ENCODE peak calls at places on chromosome 15, in nine cellular contexts. H is right atrium auricular region, M is uterus, G is colonic mucosa, E is cardiac muscle cell, D is PC-9, U is body of pancreas, Y is tibial nerve, J is transverse colon. L is an unnamed sample.

GRCh38 chr15:36632196-36632595 is 52.8 kb downstream of the CDIN1 start:
- DNase-seq in E (no peak), D (peak), J (no peak), G (no peak), Y (no peak), U (no peak), M (no peak), H (no peak), L (no peak)

GRCh38 chr15:22913646-22914380 is 66.4 kb downstream of the CYFIP1 start:
- DNase-seq in G (no peak), E (no peak), U (no peak), D (no peak), Y (no peak), J (no peak), H (no peak), M (no peak), L (no peak)

GRCh38 chr15:93231994-93232393 is 143.0 kb upstream of the RGMA start:
- DNase-seq in H (no peak), G (no peak), D (no peak), J (no peak), E (no peak), Y (no peak), M (no peak), U (no peak), L (no peak)

GRCh38 chr15:66907826-66908502 is 157.4 kb upstream of the SMAD3 start:
- DNase-seq in U (peak), D (no peak), Y (no peak), M (no peak), H (no peak), G (no peak), J (peak), E (no peak), L (peak)

GRCh38 chr15:68807249-68807648 is 13.4 kb downstream of the ANP32A start:
- DNase-seq in Y (no peak), G (no peak), D (no peak), M (no peak), J (peak), U (no peak), E (no peak), H (no peak), L (no peak)

GRCh38 chr15:75573643-75574384 is 5.3 kb downstream of the PTPN9 start:
- DNase-seq in H (no peak), D (no peak), Y (no peak), G (no peak), U (no peak), E (no peak), M (no peak), J (no peak), L (no peak)

GRCh38 chr15:85595804-85596536 is 198.8 kb downstream of the KLHL25 start:
- DNase-seq in D (no peak), G (no peak), M (no peak), U (no peak), E (no peak), Y (no peak), J (no peak), H (no peak), L (no peak)

GRCh38 chr15:90838066-90838465 is 30.3 kb upstream of the FURIN start:
- DNase-seq in J (peak), E (no peak), Y (no peak), U (no peak), H (no peak), G (no peak), D (no peak), M (no peak), L (no peak)

GRCh38 chr15:42591238-42591936 is 16.0 kb downstream of the STARD9 start:
- DNase-seq in U (no peak), Y (no peak), G (peak), J (no peak), M (no peak), H (no peak), D (no peak), E (no peak), L (no peak)

GRCh38 chr15:90586948-90587347 is 57.2 kb downstream of the CRTC3 start:
- DNase-seq in Y (no peak), H (no peak), U (no peak), J (no peak), G (no peak), M (no peak), D (no peak), E (no peak), L (no peak)

GRCh38 chr15:36591534-36592411 is 12.3 kb downstream of the CDIN1 start:
- DNase-seq in Y (no peak), U (peak), D (peak), G (no peak), M (peak), H (no peak), J (no peak), E (no peak), L (peak)

GRCh38 chr15:66715181-66715624 is 13.2 kb downstream of the SMAD6 start:
- DNase-seq in E (no peak), J (no peak), H (no peak), U (peak), G (no peak), Y (no peak), D (no peak), M (no peak), L (peak)

GRCh38 chr15:57772223-57772957 is 65.9 kb downstream of the POLR2M start:
- DNase-seq in U (no peak), D (no peak), H (no peak), G (no peak), E (no peak), M (no peak), Y (no peak), J (no peak), L (no peak)

GRCh38 chr15:100929641-100930042 is 10.5 kb downstream of the LRRK1 start:
- DNase-seq in J (no peak), E (peak), G (no peak), D (no peak), H (no peak), U (no peak), M (no peak), Y (no peak), L (peak)

GRCh38 chr15:23687143-23687470 is at the start of gene NDN:
- DNase-seq in G (peak), E (peak), M (peak), H (no peak), J (peak), Y (no peak), D (no peak), U (peak), L (peak)

GRCh38 chr15:57696146-57696545 is 10.4 kb upstream of the POLR2M start:
- DNase-seq in G (no peak), H (no peak), D (no peak), J (no peak), E (no peak), U (no peak), M (no peak), Y (no peak), L (no peak)

GRCh38 chr15:27623149-27623548 is 476.0 kb downstream of the OCA2 start:
- DNase-seq in Y (no peak), E (no peak), H (no peak), G (no peak), U (no peak), J (no peak), D (no peak), M (no peak), L (no peak)

GRCh38 chr15:76312540-76313174 is 1.4 kb upstream of the ETFA start:
- DNase-seq in G (no peak), D (peak), M (no peak), J (no peak), Y (no peak), U (no peak), H (no peak), E (no peak), L (no peak)

GRCh38 chr15:89776274-89777072 is at the start of gene MESP2:
- DNase-seq in D (peak), M (peak), E (peak), Y (peak), U (peak), G (peak), J (peak), H (peak), L (peak)

GRCh38 chr15:34850121-34850520 is 54.8 kb upstream of the ACTC1 start:
- DNase-seq in Y (no peak), H (no peak), E (no peak), M (no peak), D (no peak), G (no peak), J (no peak), U (peak), L (no peak)

GRCh38 chr15:37771462-37771861 is 163.0 kb upstream of the TMCO5A start:
- DNase-seq in G (no peak), E (no peak), M (no peak), J (no peak), Y (no peak), U (no peak), D (no peak), H (no peak), L (no peak)

GRCh38 chr15:62782100-62782791 is 260.3 kb upstream of the TPM1 start:
- DNase-seq in H (peak), Y (peak), D (peak), J (peak), M (peak), U (peak), G (peak), E (peak), L (peak)

GRCh38 chr15:73956276-73957086 is 30.2 kb downstream of the LOXL1 start:
- DNase-seq in M (no peak), H (no peak), D (peak), E (no peak), J (no peak), G (no peak), U (no peak), Y (no peak), L (no peak)

GRCh38 chr15:58626378-58626777 is 123.1 kb downstream of the ADAM10 start:
- DNase-seq in Y (no peak), U (no peak), E (no peak), M (no peak), G (no peak), J (no peak), H (no peak), D (no peak), L (no peak)

GRCh38 chr15:36742696-36743095 is 163.3 kb downstream of the CDIN1 start:
- DNase-seq in U (no peak), E (no peak), Y (no peak), G (no peak), M (no peak), D (no peak), H (no peak), J (no peak), L (no peak)

GRCh38 chr15:51097553-51098330 is 3.0 kb upstream of the TNFAIP8L3 start:
- DNase-seq in M (peak), J (no peak), D (no peak), H (no peak), U (no peak), Y (no peak), G (no peak), E (no peak), L (no peak)

GRCh38 chr15:26771168-26771916 is 1.5 kb downstream of the GABRB3 start:
- DNase-seq in M (no peak), G (no peak), D (no peak), U (peak), H (no peak), J (no peak), E (peak), Y (no peak), L (peak)

GRCh38 chr15:34434627-34435305 is 2.8 kb downstream of the GOLGA8A start:
- DNase-seq in Y (no peak), H (no peak), D (no peak), U (no peak), J (no peak), M (no peak), E (no peak), G (no peak), L (peak)

GRCh38 chr15:38853608-38854007 is 289.0 kb upstream of the RASGRP1 start:
- DNase-seq in M (no peak), D (no peak), E (peak), U (no peak), H (no peak), G (no peak), Y (no peak), J (no peak), L (no peak)

GRCh38 chr15:45573961-45574629 is 13.1 kb upstream of the BLOC1S6 start:
- DNase-seq in Y (no peak), G (no peak), M (no peak), H (no peak), E (peak), U (peak), D (peak), J (peak), L (no peak)
- TF ChIP-seq CTCF in Y (no peak), G (no peak), M (no peak), H (no peak), E (peak), U (no peak), D (peak), J (no peak), L (no peak)

GRCh38 chr15:88574062-88574461 is 27.6 kb upstream of the DET1 start:
- DNase-seq in M (no peak), H (no peak), J (no peak), Y (no peak), U (no peak), G (no peak), D (no peak), E (peak), L (no peak)

GRCh38 chr15:88580532-88580931 is 34.1 kb upstream of the DET1 start:
- DNase-seq in J (no peak), H (no peak), D (no peak), M (no peak), Y (no peak), E (no peak), U (peak), G (no peak), L (no peak)

GRCh38 chr15:88572030-88572333 is 25.5 kb upstream of the DET1 start:
- DNase-seq in H (no peak), Y (no peak), G (no peak), E (no peak), D (no peak), U (no peak), M (no peak), J (no peak), L (no peak)

GRCh38 chr15:88571153-88572029 is 24.9 kb upstream of the DET1 start:
- DNase-seq in Y (no peak), U (peak), J (no peak), H (no peak), D (no peak), M (no peak), E (peak), G (no peak), L (peak)

DNA sequence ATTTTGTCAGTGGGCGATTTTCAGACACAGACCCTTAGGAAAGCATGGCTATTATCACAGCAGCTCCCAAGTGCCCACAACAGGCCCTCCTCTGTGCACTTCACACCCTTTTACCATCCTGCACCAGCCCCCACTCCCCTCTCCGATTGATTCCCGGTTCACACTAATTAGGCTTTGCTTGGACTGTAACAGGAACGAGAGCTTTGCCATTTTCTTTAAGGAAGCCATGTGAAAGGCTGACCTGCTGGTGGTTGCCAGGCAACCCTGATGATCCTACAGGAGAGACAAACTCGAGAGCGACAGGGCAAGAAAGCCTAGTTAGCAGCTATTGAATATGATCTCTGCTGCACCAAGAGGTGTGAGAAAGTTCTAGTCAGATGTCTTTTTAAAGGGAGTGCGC is 28.2 kb upstream of the DET1 start:
- DNase-seq in D (no peak), G (no peak), H (no peak), U (peak), J (no peak), Y (no peak), E (peak), M (no peak), L (peak)
- H3K27ac ChIP-seq in D (no peak), G (no peak), H (no peak), U (no peak), J (no peak), Y (no peak), E (peak), M (no peak), L (no peak)

GRCh38 chr15:33195283-33195682 is 769 bp upstream of the FMN1 start:
- DNase-seq in H (no peak), E (no peak), Y (no peak), J (peak), M (no peak), D (no peak), U (no peak), G (no peak), L (no peak)
- H3K4me3 ChIP-seq in H (peak), E (peak), Y (peak), J (peak), M (peak), D (peak), U (no peak), G (peak), L (no peak)

DNA sequence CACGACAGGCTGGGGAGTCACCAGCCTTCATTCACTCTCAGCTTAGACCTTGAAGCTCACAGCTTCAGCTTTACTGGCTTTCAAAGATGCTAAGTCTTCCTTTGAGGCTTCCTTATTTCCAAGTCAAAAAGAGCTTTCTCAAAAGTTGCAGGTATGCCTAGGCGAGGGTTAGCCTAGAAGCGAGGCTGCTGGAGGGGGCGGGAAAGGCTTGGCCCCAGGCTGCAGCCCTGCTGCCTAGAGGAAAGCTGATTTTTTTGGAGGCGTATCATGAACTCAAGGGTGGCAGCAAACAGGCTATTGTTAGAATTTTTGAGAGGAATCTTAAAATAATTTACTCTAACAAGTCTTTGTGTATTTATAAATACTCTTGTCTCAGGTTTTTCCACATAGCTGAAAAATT is 37.1 kb downstream of the MYO5C start:
- DNase-seq in D (no peak), J (no peak), M (no peak), Y (no peak), H (no peak), G (no peak), E (no peak), U (no peak), L (no peak)
- TF ChIP-seq CTCF in D (no peak), J (no peak), M (no peak), Y (no peak), H (no peak), G (no peak), E (no peak), U (no peak), L (no peak)

GRCh38 chr15:99613481-99613880 is 47.7 kb downstream of the MEF2A start:
- DNase-seq in D (no peak), Y (no peak), U (no peak), H (no peak), M (no peak), J (no peak), E (peak), G (no peak), L (no peak)
- H3K27ac ChIP-seq in D (no peak), Y (no peak), U (no peak), H (peak), M (no peak), J (peak), E (peak), G (peak), L (no peak)

L was measured in thyroid gland.